ENCODE peak calls at places on chromosome 2, in six cellular contexts. X is hepatocyte, J is AG04449, G is dorsolateral prefrontal cortex, Y is kidney epithelial cell, P is brain microvascular endothelial cell. M is an unnamed sample.

GRCh38 chr2:152466925-152467676 is 132.1 kb downstream of the FMNL2 start:
- DNase-seq in P (no peak), J (no peak), G (no peak), X (no peak), Y (no peak), M (no peak)

GRCh38 chr2:183605440-183605839 is 481.2 kb downstream of the NUP35 start:
- DNase-seq in Y (no peak), X (no peak), J (no peak), G (no peak), P (no peak), M (no peak)

GRCh38 chr2:56077352-56077915 is 106.4 kb upstream of the CCDC85A start:
- DNase-seq in P (no peak), J (no peak), G (no peak), Y (no peak), X (peak), M (peak)

GRCh38 chr2:46701152-46701551 is 214.5 kb downstream of the MCFD2 start:
- DNase-seq in J (no peak), P (no peak), Y (no peak), G (no peak), X (peak), M (peak)

GRCh38 chr2:240914645-240915525 is 8.7 kb downstream of the CROCC2 start:
- DNase-seq in P (no peak), J (no peak), Y (no peak), X (no peak), G (no peak), M (no peak)

GRCh38 chr2:215712219-215712849 is 276.5 kb upstream of the FN1 start:
- DNase-seq in G (no peak), P (no peak), X (no peak), J (no peak), Y (no peak), M (no peak)

GRCh38 chr2:27238976-27239375 is 21.8 kb downstream of the CAD start:
- DNase-seq in J (no peak), X (no peak), G (no peak), P (no peak), Y (no peak), M (no peak)

GRCh38 chr2:79994915-79995419 is 309.6 kb downstream of the LRRTM1 start:
- DNase-seq in Y (no peak), J (no peak), G (no peak), P (no peak), X (no peak), M (no peak)

GRCh38 chr2:136327162-136327852 is 209.4 kb upstream of the CXCR4 start:
- DNase-seq in Y (peak), J (no peak), X (peak), G (no peak), P (peak), M (peak)

GRCh38 chr2:78061301-78061700 is 539.1 kb upstream of the LRRTM4 start:
- DNase-seq in P (no peak), X (no peak), Y (peak), J (no peak), G (no peak), M (peak)

GRCh38 chr2:23327897-23328296 is 57.1 kb upstream of the KLHL29 start:
- DNase-seq in J (no peak), X (no peak), P (no peak), G (no peak), Y (no peak), M (no peak)

GRCh38 chr2:53913721-53914120 is 54.0 kb upstream of the GPR75 start:
- DNase-seq in P (peak), J (no peak), G (no peak), X (no peak), Y (peak), M (peak)

GRCh38 chr2:65800998-65801397 is 368.6 kb upstream of the SPRED2 start:
- DNase-seq in J (no peak), G (no peak), Y (no peak), X (no peak), P (peak), M (peak)

GRCh38 chr2:126655500-126656310 is at the start of gene GYPC:
- DNase-seq in Y (no peak), J (peak), X (peak), P (peak), G (no peak), M (peak)

GRCh38 chr2:128374001-128374710 is 55.5 kb upstream of the HS6ST1 start:
- DNase-seq in J (peak), G (no peak), P (peak), X (peak), Y (no peak), M (peak)

GRCh38 chr2:96306370-96306769 is 1.0 kb upstream of the SNRNP200 start:
- DNase-seq in G (no peak), X (no peak), J (no peak), P (no peak), Y (no peak), M (no peak)

GRCh38 chr2:209305026-209305425 is 118.8 kb upstream of the MAP2 start:
- DNase-seq in J (no peak), P (no peak), Y (no peak), X (no peak), G (no peak), M (no peak)

GRCh38 chr2:133434962-133435668 is 133.1 kb downstream of the NCKAP5 start:
- DNase-seq in X (peak), J (peak), G (no peak), P (peak), Y (peak), M (peak)

GRCh38 chr2:218255441-218255840 is 5.4 kb upstream of the GPBAR1 start:
- DNase-seq in G (no peak), X (no peak), Y (no peak), P (peak), J (peak), M (peak)

GRCh38 chr2:26704441-26704977 is 12.0 kb downstream of the KCNK3 start:
- DNase-seq in Y (no peak), P (peak), G (no peak), J (no peak), X (no peak), M (peak)

GRCh38 chr2:6826081-6826913 is 39.4 kb downstream of the CMPK2 start:
- DNase-seq in P (peak), X (peak), G (no peak), J (no peak), Y (peak), M (peak)

GRCh38 chr2:107801498-107801897 is 25.2 kb upstream of the RGPD4 start:
- DNase-seq in P (no peak), J (no peak), G (no peak), X (no peak), Y (no peak), M (no peak)

GRCh38 chr2:169178364-169178763 is 109.0 kb downstream of the DHRS9 start:
- DNase-seq in J (no peak), P (no peak), Y (no peak), G (no peak), X (no peak), M (no peak)

GRCh38 chr2:191064590-191064989 is 50.6 kb upstream of the STAT1 start:
- DNase-seq in X (no peak), Y (no peak), P (no peak), G (no peak), J (no peak), M (no peak)

GRCh38 chr2:118672571-118673158 is 174.8 kb downstream of the EN1 start:
- DNase-seq in G (no peak), Y (no peak), P (peak), J (no peak), X (peak), M (no peak)

GRCh38 chr2:171930385-171930784 is 8.1 kb downstream of the HAT1 start:
- DNase-seq in Y (no peak), X (no peak), G (no peak), P (no peak), J (no peak), M (no peak)

GRCh38 chr2:212905640-212906201 is 245.7 kb downstream of the IKZF2 start:
- DNase-seq in X (peak), P (peak), J (no peak), G (no peak), Y (no peak), M (peak)

GRCh38 chr2:190701586-190701985 is 52.7 kb downstream of the NAB1 start:
- DNase-seq in J (no peak), P (no peak), X (no peak), Y (no peak), G (no peak), M (no peak)

GRCh38 chr2:133817680-133818566 is 249.7 kb upstream of the NCKAP5 start:
- DNase-seq in G (no peak), X (peak), J (peak), P (peak), Y (peak), M (peak)

GRCh38 chr2:241091201-241091600 is 10.9 kb downstream of the MTERF4 start:
- DNase-seq in G (no peak), Y (no peak), P (no peak), J (no peak), X (no peak), M (no peak)

GRCh38 chr2:71064754-71065621 is 3.5 kb upstream of the NAGK start:
- DNase-seq in Y (no peak), J (no peak), P (no peak), G (no peak), X (no peak), M (no peak)

GRCh38 chr2:23703583-23704385 is 223.1 kb downstream of the ATAD2B start:
- DNase-seq in P (no peak), G (no peak), Y (no peak), J (no peak), X (peak), M (peak)

GRCh38 chr2:9230051-9230802 is 23.6 kb downstream of the ASAP2 start:
- DNase-seq in G (peak), P (peak), Y (no peak), J (no peak), X (no peak), M (no peak)

GRCh38 chr2:48170281-48170680 is 264.0 kb upstream of the FBXO11 start:
- DNase-seq in J (no peak), Y (no peak), X (no peak), G (no peak), P (no peak), M (no peak)

GRCh38 chr2:145186303-145186702 is 666.4 kb upstream of the ZEB2 start:
- DNase-seq in J (no peak), G (no peak), P (no peak), X (no peak), Y (no peak), M (no peak)
- TF ChIP-seq CTCF in J (no peak), G (peak), P (peak), X (no peak), Y (no peak), M (no peak)

GRCh38 chr2:62570861-62571698 is 65.1 kb upstream of the TMEM17 start:
- DNase-seq in G (peak), J (no peak), P (no peak), Y (no peak), X (peak), M (no peak)
- H3K4me3 ChIP-seq in G (peak), J (peak), P (peak), Y (peak), X (no peak), M (peak)

GRCh38 chr2:20224191-20224715 is 677 bp downstream of the SDC1 start:
- DNase-seq in J (no peak), P (no peak), X (peak), Y (no peak), G (no peak), M (no peak)

GRCh38 chr2:20224716-20225293 is at the start of gene SDC1:
- DNase-seq in X (peak), G (peak), P (peak), J (no peak), Y (no peak), M (peak)

GRCh38 chr2:20226152-20226545 is 1.2 kb upstream of the SDC1 start:
- DNase-seq in G (no peak), J (no peak), X (no peak), P (no peak), Y (no peak), M (no peak)

GRCh38 chr2:20223345-20224190 is 1.4 kb downstream of the SDC1 start:
- DNase-seq in J (no peak), X (peak), Y (no peak), P (no peak), G (peak), M (peak)

GRCh38 chr2:20225294-20226151 is 593 bp upstream of the SDC1 start:
- DNase-seq in P (no peak), J (no peak), G (peak), Y (no peak), X (peak), M (peak)
- TF ChIP-seq CTCF in P (peak), J (peak), G (peak), Y (peak), X (peak), M (peak)

GRCh38 chr2:17540813-17541513 is 467 bp downstream of the VSNL1 start:
- DNase-seq in Y (no peak), J (no peak), X (no peak), G (no peak), P (no peak), M (no peak)

GRCh38 chr2:17542471-17542870 is 2.0 kb downstream of the VSNL1 start:
- DNase-seq in P (no peak), X (no peak), G (no peak), Y (no peak), J (no peak), M (no peak)

GRCh38 chr2:17541514-17541950 is 1.0 kb downstream of the VSNL1 start:
- DNase-seq in X (no peak), J (no peak), Y (no peak), G (no peak), P (no peak), M (no peak)

GRCh38 chr2:17543848-17544645 is 3.6 kb downstream of the VSNL1 start:
- DNase-seq in J (no peak), P (peak), G (no peak), Y (no peak), X (no peak), M (peak)

DNA sequence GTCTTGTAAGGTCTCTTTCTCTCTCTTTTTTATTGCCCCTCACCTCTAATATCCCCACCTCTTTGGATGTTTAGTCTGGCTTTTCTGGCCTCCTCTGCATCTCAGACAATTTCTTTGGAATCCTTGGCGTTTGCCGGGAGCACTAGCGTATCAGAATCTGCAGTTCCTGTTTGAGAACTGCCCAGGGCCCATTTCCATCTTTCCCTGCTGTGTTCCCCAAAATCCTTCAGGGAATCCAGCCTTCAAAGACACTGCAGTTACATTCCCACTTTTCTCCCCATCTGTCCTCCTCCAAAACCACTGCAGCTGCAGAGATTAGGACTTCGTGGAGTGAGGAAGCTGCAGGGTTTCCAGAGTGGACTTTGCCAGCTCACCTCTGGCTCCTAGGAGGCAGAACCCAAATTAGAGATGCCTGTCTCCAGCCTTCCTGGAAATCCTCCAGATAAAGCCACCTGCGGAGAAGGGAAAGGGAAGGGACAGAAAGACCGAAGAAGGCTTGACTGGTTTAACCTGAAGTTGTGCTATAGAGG is 2.7 kb downstream of the VSNL1 start:
- DNase-seq in J (no peak), P (no peak), Y (no peak), G (no peak), X (no peak), M (no peak)
- H3K4me3 ChIP-seq in J (no peak), P (no peak), Y (no peak), G (peak), X (no peak), M (no peak)

GRCh38 chr2:174035981-174036742 is 71.0 kb upstream of the SP3 start:
- DNase-seq in G (no peak), J (no peak), X (no peak), P (no peak), Y (no peak), M (peak)
- TF ChIP-seq CTCF in G (no peak), J (no peak), X (no peak), P (peak), Y (no peak), M (peak)